ENCODE peak calls at places on chromosomes 13 and 19, in five cellular contexts. H is NCI-H1436 treated with DMSO at 0.1 percent for 48 hours, R is LoVo, G is breast epithelium, S is cardiac muscle cell. Y is an unnamed sample.

GRCh38 chr19:29831041-29831548 is 19.3 kb downstream of the CCNE1 start:
- DNase-seq in R (peak; percentile 58), S (no peak), H (no peak), G (no peak), Y (peak; percentile 55)

GRCh38 chr19:13729859-13730258 is 34.5 kb upstream of the MRI1 start:
- DNase-seq in S (no peak), R (no peak), G (no peak), H (no peak), Y (no peak)

GRCh38 chr19:6685962-6686627 is 16.1 kb upstream of the TNFSF14 start:
- DNase-seq in G (no peak), S (no peak), R (no peak), H (no peak), Y (no peak)

GRCh38 chr19:55172741-55173140 is 6.3 kb upstream of the DNAAF3 start:
- DNase-seq in G (no peak), R (no peak), S (no peak), H (no peak), Y (no peak)

GRCh38 chr13:56299650-56300049 is 841.1 kb upstream of the PRR20A start:
- DNase-seq in R (no peak), H (no peak), G (no peak), S (no peak), Y (no peak)

GRCh38 chr19:5172859-5173577 is 167.6 kb downstream of the PTPRS start:
- DNase-seq in H (no peak), R (peak; percentile 58), S (no peak), G (no peak), Y (no peak)

GRCh38 chr13:94351292-94352000 is 128.0 kb downstream of the DCT start:
- DNase-seq in R (no peak), H (no peak), G (no peak), S (no peak), Y (peak; percentile 29)

GRCh38 chr13:75792526-75793187 is 156.5 kb downstream of the LMO7 start:
- DNase-seq in R (no peak), S (peak; percentile 41), G (no peak), H (no peak), Y (no peak)

GRCh38 chr19:11421607-11422098 is 2.5 kb upstream of the RGL3 start:
- DNase-seq in S (peak; percentile 31), H (no peak), R (no peak), G (no peak), Y (peak; percentile 27)

GRCh38 chr13:77896536-77896935 is 22.1 kb downstream of the EDNRB start:
- DNase-seq in S (no peak), R (no peak), H (no peak), G (no peak), Y (no peak)

GRCh38 chr13:44129418-44129817 is 244.2 kb upstream of the SERP2 start:
- DNase-seq in R (no peak), H (no peak), G (no peak), S (no peak), Y (no peak)

Y was measured in stimulated activated CD8-positive, alpha-beta memory T cell treated with anti-CD3 and anti-CD28 coated beads, Interleukin-7, amount 100 ng/mL, for 48 hours.